ENCODE peak calls at places on chromosomes 3 and 15, in nine cellular contexts. Q is ELR; H is activated naive CD4-positive, alpha-beta T cell treated with anti-CD3 and anti-CD28 coated beads, Interleukin-2, amount 10 ng/mL, durations not matched to agents 7 days and 5 days; P is GM12892; W is pancreas; A is psoas muscle; I is H54; O is anterior cingulate cortex; C is amniotic epithelial cell. S is an unnamed sample.

GRCh38 chr3:111621535-111621934 is 26.4 kb upstream of the ZBED2 start:
- DNase-seq in Q (peak), H (peak), P (no peak), W (no peak), A (no peak), I (peak), O (no peak), C (peak), S (no peak)

GRCh38 chr3:138477120-138477519 is 42.7 kb downstream of the ESYT3 start:
- DNase-seq in Q (no peak), H (no peak), P (no peak), W (no peak), A (no peak), I (no peak), O (no peak), C (no peak), S (no peak)

GRCh38 chr15:99708563-99708962 is 24.7 kb downstream of the LYSMD4 start:
- DNase-seq in Q (peak), H (no peak), P (no peak), W (peak), A (peak), I (peak), O (peak), C (peak), S (no peak)

GRCh38 chr3:197912770-197913476 is 37.1 kb upstream of the RPL35A start:
- DNase-seq in Q (no peak), H (no peak), P (no peak), W (no peak), A (peak), I (no peak), O (no peak), C (peak), S (no peak)

GRCh38 chr3:177157492-177157891 is 39.8 kb downstream of the TBL1XR1 start:
- DNase-seq in Q (no peak), H (no peak), P (no peak), W (no peak), A (no peak), I (no peak), O (no peak), C (no peak), S (no peak)

GRCh38 chr3:52237006-52237658 is 1.8 kb downstream of the TWF2 start:
- DNase-seq in Q (no peak), H (peak), P (no peak), W (no peak), A (peak), I (no peak), O (no peak), C (no peak), S (peak)

GRCh38 chr15:51759557-51760070 is 8.2 kb downstream of the TMOD2 start:
- DNase-seq in Q (peak), H (no peak), P (no peak), W (peak), A (no peak), I (no peak), O (peak), C (peak), S (peak)

GRCh38 chr15:99450896-99451358 is 114.9 kb upstream of the MEF2A start:
- DNase-seq in Q (no peak), H (peak), P (no peak), W (no peak), A (peak), I (no peak), O (peak), C (peak), S (no peak)

GRCh38 chr3:149975919-149976318 is 5.2 kb upstream of the PFN2 start:
- DNase-seq in Q (no peak), H (no peak), P (no peak), W (no peak), A (no peak), I (no peak), O (no peak), C (no peak), S (no peak)

GRCh38 chr3:37183976-37184375 is 9.6 kb upstream of the LRRFIP2 start:
- DNase-seq in Q (no peak), H (no peak), P (no peak), W (no peak), A (no peak), I (no peak), O (peak), C (no peak), S (no peak)

GRCh38 chr3:47108546-47108945 is 55.4 kb downstream of the SETD2 start:
- DNase-seq in Q (peak), H (no peak), P (no peak), W (no peak), A (no peak), I (no peak), O (no peak), C (no peak), S (no peak)

GRCh38 chr3:37183375-37183831 is 9.0 kb upstream of the LRRFIP2 start:
- DNase-seq in Q (peak), H (no peak), P (no peak), W (no peak), A (no peak), I (no peak), O (no peak), C (peak), S (no peak)

GRCh38 chr3:16928386-16929132 is 43.8 kb downstream of the PLCL2 start:
- DNase-seq in Q (no peak), H (no peak), P (no peak), W (no peak), A (no peak), I (no peak), O (no peak), C (no peak), S (peak)

GRCh38 chr3:110314512-110315114 is 757.0 kb upstream of the NECTIN3 start:
- DNase-seq in Q (peak), H (peak), P (peak), W (peak), A (no peak), I (peak), O (peak), C (peak), S (peak)

GRCh38 chr15:26983822-26984221 is 12.8 kb downstream of the GABRG3 start:
- DNase-seq in Q (no peak), H (no peak), P (no peak), W (no peak), A (no peak), I (no peak), O (no peak), C (no peak), S (no peak)

GRCh38 chr15:76333720-76334437 is 2.7 kb upstream of the ISL2 start:
- DNase-seq in Q (peak), H (no peak), P (no peak), W (no peak), A (no peak), I (peak), O (no peak), C (no peak), S (no peak)

GRCh38 chr3:32438596-32439344 is 47.1 kb downstream of the CMTM7 start:
- DNase-seq in Q (no peak), H (no peak), P (no peak), W (no peak), A (no peak), I (no peak), O (no peak), C (no peak), S (no peak)

GRCh38 chr3:49716169-49716568 is 3.3 kb downstream of the AMIGO3 start:
- DNase-seq in Q (no peak), H (no peak), P (no peak), W (no peak), A (no peak), I (no peak), O (no peak), C (no peak), S (no peak)

GRCh38 chr15:86553116-86553515 is 473.4 kb downstream of the AGBL1 start:
- DNase-seq in Q (no peak), H (no peak), P (no peak), W (no peak), A (no peak), I (no peak), O (no peak), C (no peak), S (no peak)

GRCh38 chr3:111768571-111769100 is 90.4 kb upstream of the PHLDB2 start:
- DNase-seq in Q (peak), H (no peak), P (no peak), W (no peak), A (no peak), I (peak), O (no peak), C (peak), S (no peak)

GRCh38 chr3:53806182-53807116 is 39.8 kb downstream of the CHDH start:
- DNase-seq in Q (peak), H (no peak), P (peak), W (peak), A (no peak), I (peak), O (no peak), C (peak), S (no peak)

S was measured in cerebellum.